ENCODE peak calls at places on chromosomes 2 and 18, in seven cellular contexts. One of them, this sample, is unnamed. For H3K9me3 and H3K4me1, the result is how much of the 10 kb centered on the place peaks cover.

GRCh38 chr2:32484907-32485306 is 128.1 kb downstream of the BIRC6 start:
- DNase-seq in right lobe of liver: no peak
- DNase-seq in ovary: no peak
- DNase-seq in HepG2: no peak
- DNase-seq in esophagus squamous epithelium: no peak
- DNase-seq in GM12878: no peak
- DNase-seq in A549: peak
- DNase-seq in this sample: no peak

GRCh38 chr18:9535430-9535972 is 60.2 kb downstream of the RALBP1 start:
- DNase-seq in right lobe of liver: no peak
- DNase-seq in ovary: peak
- DNase-seq in HepG2: peak
- DNase-seq in esophagus squamous epithelium: no peak
- DNase-seq in GM12878: no peak
- DNase-seq in A549: no peak
- DNase-seq in this sample: peak

GRCh38 chr18:35039633-35040032 is 1.6 kb upstream of the MAPRE2 start:
- DNase-seq in right lobe of liver: no peak
- DNase-seq in ovary: no peak
- DNase-seq in HepG2: no peak
- DNase-seq in esophagus squamous epithelium: no peak
- DNase-seq in GM12878: no peak
- DNase-seq in A549: no peak
- DNase-seq in this sample: no peak

GRCh38 chr18:80109676-80110078 is 615 bp downstream of the ADNP2 start:
- DNase-seq in right lobe of liver: peak
- DNase-seq in ovary: peak
- DNase-seq in HepG2: no peak
- DNase-seq in esophagus squamous epithelium: no peak
- DNase-seq in GM12878: no peak
- DNase-seq in A549: peak
- DNase-seq in this sample: peak

GRCh38 chr2:127605691-127606277 is 40.2 kb upstream of the GPR17 start:
- DNase-seq in right lobe of liver: peak
- DNase-seq in ovary: no peak
- DNase-seq in HepG2: no peak
- DNase-seq in esophagus squamous epithelium: no peak
- DNase-seq in GM12878: no peak
- DNase-seq in A549: no peak
- DNase-seq in this sample: no peak

GRCh38 chr2:182818541-182819308 is 47.7 kb downstream of the FRZB start:
- DNase-seq in right lobe of liver: no peak
- DNase-seq in ovary: no peak
- DNase-seq in HepG2: no peak
- DNase-seq in esophagus squamous epithelium: no peak
- DNase-seq in GM12878: no peak
- DNase-seq in A549: no peak
- DNase-seq in this sample: no peak

GRCh38 chr2:28391564-28392296 is 928 bp upstream of the FOSL2 start:
- DNase-seq in right lobe of liver: peak
- DNase-seq in ovary: peak
- DNase-seq in HepG2: peak
- DNase-seq in esophagus squamous epithelium: peak
- DNase-seq in GM12878: no peak
- DNase-seq in A549: peak
- DNase-seq in this sample: peak

GRCh38 chr18:77057043-77057442 is 75.5 kb downstream of the MBP start:
- DNase-seq in right lobe of liver: no peak
- DNase-seq in ovary: no peak
- DNase-seq in HepG2: no peak
- DNase-seq in esophagus squamous epithelium: no peak
- DNase-seq in GM12878: no peak
- DNase-seq in A549: no peak
- DNase-seq in this sample: peak

GRCh38 chr18:12946549-12947354 is 1.1 kb upstream of the SEH1L start:
- DNase-seq in right lobe of liver: peak
- DNase-seq in ovary: peak
- DNase-seq in HepG2: peak
- DNase-seq in esophagus squamous epithelium: peak
- DNase-seq in GM12878: no peak
- DNase-seq in A549: peak
- DNase-seq in this sample: peak

GRCh38 chr2:20225294-20226151 is 593 bp upstream of the SDC1 start:
- DNase-seq in right lobe of liver: peak
- DNase-seq in ovary: peak
- DNase-seq in HepG2: peak
- DNase-seq in esophagus squamous epithelium: peak
- DNase-seq in GM12878: no peak
- DNase-seq in A549: peak
- DNase-seq in this sample: peak

GRCh38 chr2:235511187-235511661 is 17.4 kb downstream of the AGAP1 start:
- DNase-seq in right lobe of liver: peak
- DNase-seq in ovary: no peak
- DNase-seq in HepG2: peak
- DNase-seq in esophagus squamous epithelium: no peak
- DNase-seq in GM12878: no peak
- DNase-seq in A549: peak
- DNase-seq in this sample: no peak

GRCh38 chr2:129069875-129070594 is 751.4 kb upstream of the HS6ST1 start:
- DNase-seq in right lobe of liver: peak
- DNase-seq in ovary: no peak
- DNase-seq in HepG2: peak
- DNase-seq in esophagus squamous epithelium: no peak
- DNase-seq in GM12878: no peak
- DNase-seq in A549: no peak
- DNase-seq in this sample: no peak

GRCh38 chr18:13416848-13417247 is 198.3 kb downstream of the LDLRAD4 start:
- DNase-seq in right lobe of liver: no peak
- DNase-seq in ovary: no peak
- DNase-seq in HepG2: peak
- DNase-seq in esophagus squamous epithelium: no peak
- DNase-seq in GM12878: no peak
- DNase-seq in A549: no peak
- DNase-seq in this sample: no peak

GRCh38 chr2:177315303-177315887 is 50.9 kb upstream of the NFE2L2 start:
- DNase-seq in right lobe of liver: no peak
- DNase-seq in ovary: no peak
- DNase-seq in HepG2: no peak
- DNase-seq in esophagus squamous epithelium: no peak
- DNase-seq in GM12878: no peak
- DNase-seq in A549: no peak
- DNase-seq in this sample: no peak

GRCh38 chr2:189481071-189481470 is 39.8 kb downstream of the WDR75 start:
- DNase-seq in right lobe of liver: no peak
- DNase-seq in ovary: no peak
- DNase-seq in HepG2: no peak
- DNase-seq in esophagus squamous epithelium: no peak
- DNase-seq in GM12878: no peak
- DNase-seq in A549: no peak
- DNase-seq in this sample: no peak
- TF ChIP-seq POLR2A in right lobe of liver: no peak
- TF ChIP-seq POLR2A in ovary: no peak
- TF ChIP-seq POLR2A in HepG2: no peak
- TF ChIP-seq POLR2A in esophagus squamous epithelium: no peak
- TF ChIP-seq POLR2A in GM12878: no peak
- TF ChIP-seq POLR2A in A549: no peak
- TF ChIP-seq POLR2A in this sample: no peak

GRCh38 chr2:55038428-55038827 is 11.8 kb downstream of the RTN4 start:
- DNase-seq in right lobe of liver: no peak
- DNase-seq in ovary: no peak
- DNase-seq in HepG2: no peak
- DNase-seq in esophagus squamous epithelium: no peak
- DNase-seq in GM12878: no peak
- DNase-seq in A549: no peak
- DNase-seq in this sample: no peak
- H3K9me3 ChIP-seq in right lobe of liver: under half
- H3K9me3 ChIP-seq in ovary: under half
- H3K9me3 ChIP-seq in HepG2: under half
- H3K9me3 ChIP-seq in esophagus squamous epithelium: under half
- H3K9me3 ChIP-seq in GM12878: under half
- H3K9me3 ChIP-seq in A549: under half
- H3K9me3 ChIP-seq in this sample: under half

GRCh38 chr2:234430892-234431291 is 66.0 kb downstream of the ARL4C start:
- DNase-seq in right lobe of liver: no peak
- DNase-seq in ovary: no peak
- DNase-seq in HepG2: no peak
- DNase-seq in esophagus squamous epithelium: no peak
- DNase-seq in GM12878: no peak
- DNase-seq in A549: no peak
- DNase-seq in this sample: no peak
- H3K4me1 ChIP-seq in right lobe of liver: under half
- H3K4me1 ChIP-seq in ovary: under half
- H3K4me1 ChIP-seq in HepG2: under half
- H3K4me1 ChIP-seq in esophagus squamous epithelium: under half
- H3K4me1 ChIP-seq in GM12878: under half
- H3K4me1 ChIP-seq in A549: under half
- H3K4me1 ChIP-seq in this sample: under half

GRCh38 chr2:217992061-217992460 is 10.7 kb downstream of the TNS1 start:
- DNase-seq in right lobe of liver: no peak
- DNase-seq in ovary: no peak
- DNase-seq in HepG2: no peak
- DNase-seq in esophagus squamous epithelium: no peak
- DNase-seq in GM12878: no peak
- DNase-seq in A549: no peak
- DNase-seq in this sample: no peak

GRCh38 chr2:217990389-217990788 is 12.4 kb downstream of the TNS1 start:
- DNase-seq in right lobe of liver: no peak
- DNase-seq in ovary: no peak
- DNase-seq in HepG2: no peak
- DNase-seq in esophagus squamous epithelium: no peak
- DNase-seq in GM12878: no peak
- DNase-seq in A549: no peak
- DNase-seq in this sample: no peak

GRCh38 chr2:217989221-217989948 is 13.4 kb downstream of the TNS1 start:
- DNase-seq in right lobe of liver: no peak
- DNase-seq in ovary: no peak
- DNase-seq in HepG2: no peak
- DNase-seq in esophagus squamous epithelium: no peak
- DNase-seq in GM12878: no peak
- DNase-seq in A549: no peak
- DNase-seq in this sample: no peak

GRCh38 chr2:217988840-217989204 is 14.0 kb downstream of the TNS1 start:
- DNase-seq in right lobe of liver: no peak
- DNase-seq in ovary: no peak
- DNase-seq in HepG2: no peak
- DNase-seq in esophagus squamous epithelium: no peak
- DNase-seq in GM12878: no peak
- DNase-seq in A549: no peak
- DNase-seq in this sample: no peak

GRCh38 chr2:217990791-217991465 is 11.9 kb downstream of the TNS1 start:
- DNase-seq in right lobe of liver: no peak
- DNase-seq in ovary: no peak
- DNase-seq in HepG2: no peak
- DNase-seq in esophagus squamous epithelium: no peak
- DNase-seq in GM12878: no peak
- DNase-seq in A549: no peak
- DNase-seq in this sample: no peak
- TF ChIP-seq POLR2A in right lobe of liver: no peak
- TF ChIP-seq POLR2A in ovary: no peak
- TF ChIP-seq POLR2A in HepG2: no peak
- TF ChIP-seq POLR2A in esophagus squamous epithelium: no peak
- TF ChIP-seq POLR2A in GM12878: no peak
- TF ChIP-seq POLR2A in A549: no peak
- TF ChIP-seq POLR2A in this sample: no peak